ENCODE peak calls at places on chromosomes 16 and 17, in eight cellular contexts. G is adrenal gland; R is stimulated activated naive CD8-positive, alpha-beta T cell treated with anti-CD3 and anti-CD28 coated beads, Interleukin-15, Interleukin-2, amounts not matched to agents 100 U/mL and 50 U/mL, for 24 hours; D is GM19239; Q is brain microvascular endothelial cell; B is nephron progenitor cell; O is stimulated activated CD4-positive, alpha-beta T cell treated with anti-CD3 and anti-CD28 coated beads, Interleukin-1b, Interleukin-23, amount 100 ng/mL, for 24 hours; A is GM10248. X is an unnamed sample.

GRCh38 chr17:42659079-42659931 is at the start of gene TUBG2:
- DNase-seq in G (peak; percentile 93), R (peak; percentile 87), D (peak; percentile 75), Q (peak; percentile 78), B (peak; percentile 93), O (peak; percentile 79), A (peak; percentile 90), X (no peak)

GRCh38 chr17:72878975-72879660 is 213.4 kb downstream of the SLC39A11 start:
- DNase-seq in G (no peak), R (no peak), D (no peak), Q (no peak), B (no peak), O (no peak), A (no peak), X (no peak)

GRCh38 chr17:28878981-28879380 is 18.6 kb downstream of the FLOT2 start:
- DNase-seq in G (no peak), R (peak; percentile 39), D (no peak), Q (peak; percentile 38), B (peak; percentile 38), O (no peak), A (peak; percentile 70), X (no peak)

GRCh38 chr16:11624645-11625607 is 38.2 kb upstream of the LITAF start:
- DNase-seq in G (no peak), R (no peak), D (no peak), Q (no peak), B (no peak), O (no peak), A (no peak), X (no peak)

GRCh38 chr16:71623597-71623996 is 2.4 kb upstream of the MARVELD3 start:
- DNase-seq in G (no peak), R (no peak), D (no peak), Q (no peak), B (no peak), O (no peak), A (peak; percentile 34), X (no peak)

GRCh38 chr16:81737885-81738536 is 41.1 kb upstream of the PLCG2 start:
- DNase-seq in G (peak; percentile 87), R (peak; percentile 86), D (peak; percentile 76), Q (peak; percentile 62), B (peak; percentile 86), O (peak; percentile 73), A (peak; percentile 87), X (peak; percentile 80)

GRCh38 chr17:74737299-74738050 is 419 bp downstream of the RAB37 start:
- DNase-seq in G (no peak), R (peak; percentile 58), D (no peak), Q (no peak), B (peak; percentile 51), O (no peak), A (peak; percentile 66), X (no peak)

GRCh38 chr16:68664297-68664696 is 19.2 kb downstream of the CDH3 start:
- DNase-seq in G (no peak), R (no peak), D (no peak), Q (no peak), B (no peak), O (no peak), A (no peak), X (no peak)

GRCh38 chr17:57774872-57775271 is 29.8 kb upstream of the CCDC182 start:
- DNase-seq in G (no peak), R (no peak), D (no peak), Q (no peak), B (no peak), O (no peak), A (no peak), X (no peak)

GRCh38 chr17:78001182-78001581 is 42.7 kb downstream of the TNRC6C start:
- DNase-seq in G (no peak), R (no peak), D (no peak), Q (no peak), B (no peak), O (no peak), A (no peak), X (no peak)

GRCh38 chr16:50680907-50681885 is at the start of gene SNX20:
- DNase-seq in G (no peak), R (peak; percentile 63), D (peak; percentile 68), Q (no peak), B (no peak), O (peak; percentile 45), A (peak; percentile 73), X (peak; percentile 63)

GRCh38 chr17:38667099-38667786 is 7.5 kb downstream of the EPOP start:
- DNase-seq in G (peak; percentile 69), R (peak; percentile 69), D (peak; percentile 71), Q (peak; percentile 64), B (peak; percentile 78), O (no peak), A (peak; percentile 79), X (no peak)

GRCh38 chr17:64492481-64493109 is 4.3 kb downstream of the POLG2 start:
- DNase-seq in G (no peak), R (no peak), D (no peak), Q (no peak), B (no peak), O (no peak), A (no peak), X (no peak)

GRCh38 chr16:85491798-85492616 is 121.1 kb upstream of the GSE1 start:
- DNase-seq in G (peak; percentile 94), R (peak; percentile 19), D (no peak), Q (no peak), B (no peak), O (no peak), A (no peak), X (no peak)

GRCh38 chr17:61144876-61145564 is 254.6 kb upstream of the TBX2 start:
- DNase-seq in G (no peak), R (no peak), D (no peak), Q (no peak), B (peak; percentile 32), O (no peak), A (no peak), X (no peak)

GRCh38 chr17:5683241-5683640 is 98.9 kb upstream of the NLRP1 start:
- DNase-seq in G (no peak), R (no peak), D (no peak), Q (no peak), B (no peak), O (no peak), A (no peak), X (no peak)

GRCh38 chr16:50460538-50461399 is 87.4 kb upstream of the NKD1 start:
- DNase-seq in G (no peak), R (no peak), D (no peak), Q (no peak), B (no peak), O (no peak), A (no peak), X (no peak)

GRCh38 chr16:86584726-86585721 is 6.7 kb downstream of the FOXL1 start:
- DNase-seq in G (no peak), R (no peak), D (no peak), Q (peak; percentile 64), B (no peak), O (no peak), A (no peak), X (no peak)

GRCh38 chr16:84633622-84634021 is 14.7 kb upstream of the KLHL36 start:
- DNase-seq in G (peak; percentile 82), R (no peak), D (no peak), Q (peak; percentile 39), B (no peak), O (no peak), A (no peak), X (no peak)

GRCh38 chr17:64084086-64084939 is 45.6 kb downstream of the ERN1 start:
- DNase-seq in G (no peak), R (no peak), D (no peak), Q (no peak), B (no peak), O (no peak), A (no peak), X (no peak)

GRCh38 chr17:42153919-42154491 is 784 bp downstream of the RAB5C start:
- DNase-seq in G (peak; percentile 55), R (no peak), D (no peak), Q (peak; percentile 22), B (no peak), O (no peak), A (no peak), X (no peak)

GRCh38 chr16:14527411-14528044 is 102.5 kb downstream of the PARN start:
- DNase-seq in G (peak; percentile 66), R (no peak), D (no peak), Q (no peak), B (no peak), O (no peak), A (no peak), X (no peak)

GRCh38 chr16:49278567-49278827 is 3.1 kb downstream of the CBLN1 start:
- DNase-seq in G (no peak), R (no peak), D (no peak), Q (no peak), B (no peak), O (no peak), A (no peak), X (no peak)

GRCh38 chr17:44039829-44040635 is 25.3 kb upstream of the TMEM101 start:
- DNase-seq in G (no peak), R (no peak), D (no peak), Q (no peak), B (no peak), O (no peak), A (no peak), X (no peak)

GRCh38 chr16:85689285-85689949 is 663 bp upstream of the GINS2 start:
- DNase-seq in G (no peak), R (no peak), D (no peak), Q (no peak), B (no peak), O (no peak), A (no peak), X (no peak)

GRCh38 chr17:18231156-18231555 is 5.7 kb downstream of the LLGL1 start:
- DNase-seq in G (no peak), R (no peak), D (no peak), Q (no peak), B (peak; percentile 40), O (no peak), A (no peak), X (no peak)

GRCh38 chr17:74466785-74467158 is 338 bp downstream of the CD300A start:
- DNase-seq in G (no peak), R (peak; percentile 55), D (no peak), Q (no peak), B (no peak), O (no peak), A (no peak), X (no peak)

GRCh38 chr17:65984299-65984698 is 207.6 kb downstream of the CEP112 start:
- DNase-seq in G (no peak), R (no peak), D (no peak), Q (peak; percentile 36), B (no peak), O (no peak), A (no peak), X (no peak)

GRCh38 chr17:70017941-70018340 is 57.1 kb upstream of the KCNJ16 start:
- DNase-seq in G (no peak), R (no peak), D (no peak), Q (no peak), B (no peak), O (no peak), A (no peak), X (no peak)

GRCh38 chr16:76639685-76640289 is 362.6 kb downstream of the CNTNAP4 start:
- DNase-seq in G (peak; percentile 10), R (no peak), D (no peak), Q (no peak), B (peak; percentile 28), O (no peak), A (no peak), X (no peak)

GRCh38 chr17:22703204-22703603 is 1010.9 kb downstream of the KCNJ18 start:
- DNase-seq in G (no peak), R (no peak), D (no peak), Q (no peak), B (no peak), O (no peak), A (no peak), X (no peak)